ENCODE peak calls at places on chromosomes 6 and 20, in seven cellular contexts. N, J, H, U, B, S and P are unnamed samples.
A peak's percentile ranks its signal among the peaks of the same experiment; 100 is the strongest.

GRCh38 chr20:20367681-20368413 is at the start of gene INSM1:
- DNase-seq in U (no peak), H (no peak), B (no peak), S (no peak), N (peak; percentile 99), J (peak; percentile 46), P (peak; percentile 57)

GRCh38 chr6:124487778-124488431 is 474.3 kb upstream of the RNF217 start:
- DNase-seq in J (no peak), U (no peak), N (no peak), S (no peak), B (peak; percentile 74), H (no peak), P (no peak)

GRCh38 chr6:73608761-73609160 is 45.0 kb downstream of the SLC17A5 start:
- DNase-seq in U (no peak), B (no peak), S (no peak), N (no peak), J (no peak), H (peak; percentile 68), P (no peak)

GRCh38 chr20:51434556-51435256 is 107.8 kb downstream of the NFATC2 start:
- DNase-seq in N (no peak), J (no peak), B (peak; percentile 90), H (no peak), S (peak; percentile 71), U (no peak), P (no peak)

GRCh38 chr6:121885399-121886152 is 450.1 kb downstream of the GJA1 start:
- DNase-seq in N (peak; percentile 28), H (no peak), B (peak; percentile 63), U (no peak), J (no peak), S (no peak), P (no peak)

GRCh38 chr6:69622230-69622629 is 174.6 kb downstream of the LMBRD1 start:
- DNase-seq in S (no peak), J (no peak), N (no peak), B (no peak), H (no peak), U (no peak), P (no peak)

GRCh38 chr6:99613705-99614429 is 7.2 kb downstream of the PRDM13 start:
- DNase-seq in S (no peak), U (no peak), J (peak; percentile 34), B (no peak), N (peak; percentile 56), H (no peak), P (peak; percentile 62)

GRCh38 chr6:111478064-111478476 is 4.9 kb downstream of the REV3L start:
- DNase-seq in S (no peak), H (no peak), N (no peak), J (no peak), B (peak; percentile 45), U (no peak), P (no peak)

GRCh38 chr6:167793421-167793820 is 33.3 kb upstream of the AFDN start:
- DNase-seq in S (no peak), B (peak; percentile 8), U (no peak), H (no peak), N (no peak), J (no peak), P (no peak)

GRCh38 chr6:74410630-74411029 is 714.6 kb downstream of the CD109 start:
- DNase-seq in S (peak; percentile 62), B (peak; percentile 24), J (no peak), H (no peak), U (no peak), N (no peak), P (no peak)

GRCh38 chr6:53347250-53347920 is 1.4 kb downstream of the ELOVL5 start:
- DNase-seq in U (peak; percentile 13), N (peak; percentile 77), S (no peak), J (no peak), B (peak; percentile 59), H (no peak), P (no peak)

GRCh38 chr20:59448828-59449444 is 148.5 kb downstream of the EDN3 start:
- DNase-seq in B (no peak), J (no peak), H (no peak), S (no peak), U (no peak), N (no peak), P (no peak)

GRCh38 chr20:12358006-12358654 is 440.4 kb downstream of the BTBD3 start:
- DNase-seq in J (no peak), H (no peak), N (no peak), B (peak; percentile 30), S (no peak), U (no peak), P (no peak)

GRCh38 chr20:63093966-63094766 is 87.4 kb upstream of the BHLHE23 start:
- DNase-seq in U (peak; percentile 2), S (no peak), J (no peak), H (peak; percentile 5), N (no peak), B (no peak), P (no peak)

GRCh38 chr20:9311132-9311531 is 203.3 kb upstream of the LAMP5 start:
- DNase-seq in U (no peak), N (no peak), B (peak; percentile 19), J (no peak), H (no peak), S (no peak), P (no peak)